ENCODE peak calls at places on chromosomes 3 and 15, in six cellular contexts. One of them, this sample, is unnamed. For H3K36me3 and H3K27me3, the result is how much of the 10 kb centered on the place peaks cover.

GRCh38 chr3:117443014-117443413 is 733.4 kb downstream of the TUSC7 start:
- DNase-seq in CD4-positive, alpha-beta memory T cell: no peak
- DNase-seq in sigmoid colon: no peak
- DNase-seq in tibial nerve: no peak
- DNase-seq in lower lobe of right lung: no peak
- DNase-seq in upper lobe of right lung: no peak
- DNase-seq in this sample: no peak

GRCh38 chr3:135125171-135125801 is 330.2 kb downstream of the EPHB1 start:
- DNase-seq in upper lobe of right lung: no peak
- DNase-seq in sigmoid colon: no peak
- DNase-seq in lower lobe of right lung: no peak
- DNase-seq in tibial nerve: no peak
- DNase-seq in CD4-positive, alpha-beta memory T cell: no peak
- DNase-seq in this sample: peak

GRCh38 chr15:35491999-35492398 is 54.0 kb downstream of the DPH6 start:
- DNase-seq in sigmoid colon: no peak
- DNase-seq in CD4-positive, alpha-beta memory T cell: no peak
- DNase-seq in upper lobe of right lung: no peak
- DNase-seq in tibial nerve: no peak
- DNase-seq in lower lobe of right lung: no peak
- DNase-seq in this sample: no peak

GRCh38 chr3:14452676-14453367 is 50.4 kb downstream of the SLC6A6 start:
- DNase-seq in upper lobe of right lung: no peak
- DNase-seq in sigmoid colon: peak
- DNase-seq in tibial nerve: peak
- DNase-seq in lower lobe of right lung: peak
- DNase-seq in CD4-positive, alpha-beta memory T cell: no peak
- DNase-seq in this sample: peak

GRCh38 chr3:177337548-177338331 is 140.5 kb upstream of the TBL1XR1 start:
- DNase-seq in tibial nerve: no peak
- DNase-seq in lower lobe of right lung: no peak
- DNase-seq in CD4-positive, alpha-beta memory T cell: no peak
- DNase-seq in upper lobe of right lung: no peak
- DNase-seq in sigmoid colon: no peak
- DNase-seq in this sample: peak

GRCh38 chr3:177905173-177905894 is 630.9 kb upstream of the KCNMB2 start:
- DNase-seq in upper lobe of right lung: no peak
- DNase-seq in lower lobe of right lung: no peak
- DNase-seq in tibial nerve: no peak
- DNase-seq in sigmoid colon: no peak
- DNase-seq in CD4-positive, alpha-beta memory T cell: no peak
- DNase-seq in this sample: peak

GRCh38 chr15:92645051-92645631 is 10.4 kb downstream of the FAM174B start:
- DNase-seq in sigmoid colon: no peak
- DNase-seq in tibial nerve: no peak
- DNase-seq in upper lobe of right lung: no peak
- DNase-seq in lower lobe of right lung: no peak
- DNase-seq in CD4-positive, alpha-beta memory T cell: no peak
- DNase-seq in this sample: no peak

GRCh38 chr3:6821411-6821810 is 39.5 kb upstream of the GRM7 start:
- DNase-seq in upper lobe of right lung: no peak
- DNase-seq in sigmoid colon: no peak
- DNase-seq in lower lobe of right lung: no peak
- DNase-seq in CD4-positive, alpha-beta memory T cell: no peak
- DNase-seq in tibial nerve: no peak
- DNase-seq in this sample: no peak

GRCh38 chr15:60006203-60006782 is 2.2 kb downstream of the FOXB1 start:
- DNase-seq in tibial nerve: no peak
- DNase-seq in sigmoid colon: no peak
- DNase-seq in upper lobe of right lung: peak
- DNase-seq in lower lobe of right lung: peak
- DNase-seq in CD4-positive, alpha-beta memory T cell: peak
- DNase-seq in this sample: no peak

GRCh38 chr15:71559098-71559497 is 251.3 kb upstream of the NR2E3 start:
- DNase-seq in sigmoid colon: no peak
- DNase-seq in tibial nerve: no peak
- DNase-seq in lower lobe of right lung: no peak
- DNase-seq in upper lobe of right lung: no peak
- DNase-seq in CD4-positive, alpha-beta memory T cell: no peak
- DNase-seq in this sample: peak

GRCh38 chr15:71230303-71230702 is 115.0 kb downstream of the THSD4 start:
- DNase-seq in tibial nerve: no peak
- DNase-seq in sigmoid colon: no peak
- DNase-seq in CD4-positive, alpha-beta memory T cell: no peak
- DNase-seq in lower lobe of right lung: no peak
- DNase-seq in upper lobe of right lung: no peak
- DNase-seq in this sample: no peak

GRCh38 chr3:100558233-100558632 is 51.2 kb upstream of the ADGRG7 start:
- DNase-seq in upper lobe of right lung: no peak
- DNase-seq in tibial nerve: no peak
- DNase-seq in sigmoid colon: no peak
- DNase-seq in lower lobe of right lung: no peak
- DNase-seq in CD4-positive, alpha-beta memory T cell: no peak
- DNase-seq in this sample: no peak

GRCh38 chr3:47444103-47444502 is 31.6 kb downstream of the SCAP start:
- DNase-seq in sigmoid colon: no peak
- DNase-seq in CD4-positive, alpha-beta memory T cell: no peak
- DNase-seq in lower lobe of right lung: no peak
- DNase-seq in upper lobe of right lung: no peak
- DNase-seq in tibial nerve: no peak
- DNase-seq in this sample: no peak

GRCh38 chr3:112333386-112334334 is 704 bp downstream of the CD200 start:
- DNase-seq in tibial nerve: no peak
- DNase-seq in upper lobe of right lung: no peak
- DNase-seq in lower lobe of right lung: no peak
- DNase-seq in CD4-positive, alpha-beta memory T cell: peak
- DNase-seq in sigmoid colon: no peak
- DNase-seq in this sample: no peak

GRCh38 chr15:80191198-80191597 is 38.4 kb downstream of the FAH start:
- DNase-seq in lower lobe of right lung: no peak
- DNase-seq in upper lobe of right lung: no peak
- DNase-seq in CD4-positive, alpha-beta memory T cell: no peak
- DNase-seq in sigmoid colon: no peak
- DNase-seq in tibial nerve: no peak
- DNase-seq in this sample: no peak

GRCh38 chr15:38853608-38854007 is 289.0 kb upstream of the RASGRP1 start:
- DNase-seq in sigmoid colon: no peak
- DNase-seq in CD4-positive, alpha-beta memory T cell: peak
- DNase-seq in lower lobe of right lung: no peak
- DNase-seq in upper lobe of right lung: no peak
- DNase-seq in tibial nerve: no peak
- DNase-seq in this sample: peak

GRCh38 chr3:188905991-188906635 is 265.7 kb upstream of the TPRG1 start:
- DNase-seq in tibial nerve: no peak
- DNase-seq in CD4-positive, alpha-beta memory T cell: no peak
- DNase-seq in sigmoid colon: no peak
- DNase-seq in lower lobe of right lung: no peak
- DNase-seq in upper lobe of right lung: no peak
- DNase-seq in this sample: no peak

GRCh38 chr3:113743006-113743639 is 2.9 kb downstream of the NAA50 start:
- DNase-seq in tibial nerve: no peak
- DNase-seq in lower lobe of right lung: no peak
- DNase-seq in CD4-positive, alpha-beta memory T cell: no peak
- DNase-seq in upper lobe of right lung: no peak
- DNase-seq in sigmoid colon: no peak
- DNase-seq in this sample: no peak
- H3K27ac ChIP-seq in tibial nerve: no peak
- H3K27ac ChIP-seq in lower lobe of right lung: no peak
- H3K27ac ChIP-seq in CD4-positive, alpha-beta memory T cell: peak
- H3K27ac ChIP-seq in upper lobe of right lung: no peak
- H3K27ac ChIP-seq in sigmoid colon: no peak
- H3K27ac ChIP-seq in this sample: no peak

GRCh38 chr15:89799011-89799924 is 15.4 kb downstream of the ANPEP start:
- DNase-seq in upper lobe of right lung: no peak
- DNase-seq in CD4-positive, alpha-beta memory T cell: no peak
- DNase-seq in lower lobe of right lung: peak
- DNase-seq in sigmoid colon: no peak
- DNase-seq in tibial nerve: no peak
- DNase-seq in this sample: no peak

GRCh38 chr15:89794627-89795241 is 18.6 kb downstream of the MESP2 start:
- DNase-seq in lower lobe of right lung: no peak
- DNase-seq in sigmoid colon: no peak
- DNase-seq in upper lobe of right lung: no peak
- DNase-seq in tibial nerve: no peak
- DNase-seq in CD4-positive, alpha-beta memory T cell: no peak
- DNase-seq in this sample: peak

GRCh38 chr15:89792106-89792805 is 16.1 kb downstream of the MESP2 start:
- DNase-seq in lower lobe of right lung: no peak
- DNase-seq in sigmoid colon: no peak
- DNase-seq in upper lobe of right lung: no peak
- DNase-seq in CD4-positive, alpha-beta memory T cell: no peak
- DNase-seq in tibial nerve: no peak
- DNase-seq in this sample: no peak

GRCh38 chr15:89797678-89798201 is 16.9 kb downstream of the ANPEP start:
- DNase-seq in lower lobe of right lung: no peak
- DNase-seq in sigmoid colon: no peak
- DNase-seq in tibial nerve: no peak
- DNase-seq in upper lobe of right lung: no peak
- DNase-seq in CD4-positive, alpha-beta memory T cell: no peak
- DNase-seq in this sample: no peak

GRCh38 chr15:89795996-89796395 is 18.7 kb downstream of the ANPEP start:
- DNase-seq in CD4-positive, alpha-beta memory T cell: no peak
- DNase-seq in tibial nerve: no peak
- DNase-seq in upper lobe of right lung: no peak
- DNase-seq in lower lobe of right lung: no peak
- DNase-seq in sigmoid colon: no peak
- DNase-seq in this sample: no peak
- H3K36me3 ChIP-seq in CD4-positive, alpha-beta memory T cell: under half
- H3K36me3 ChIP-seq in tibial nerve: half or more
- H3K36me3 ChIP-seq in upper lobe of right lung: under half
- H3K36me3 ChIP-seq in lower lobe of right lung: under half
- H3K36me3 ChIP-seq in sigmoid colon: under half
- H3K36me3 ChIP-seq in this sample: half or more

GRCh38 chr3:193779933-193780332 is 186.9 kb downstream of the OPA1 start:
- DNase-seq in upper lobe of right lung: no peak
- DNase-seq in CD4-positive, alpha-beta memory T cell: no peak
- DNase-seq in lower lobe of right lung: no peak
- DNase-seq in tibial nerve: no peak
- DNase-seq in sigmoid colon: no peak
- DNase-seq in this sample: no peak

GRCh38 chr3:193778676-193779075 is 185.7 kb downstream of the OPA1 start:
- DNase-seq in lower lobe of right lung: no peak
- DNase-seq in tibial nerve: no peak
- DNase-seq in sigmoid colon: no peak
- DNase-seq in CD4-positive, alpha-beta memory T cell: no peak
- DNase-seq in upper lobe of right lung: no peak
- DNase-seq in this sample: no peak

GRCh38 chr3:193775421-193776077 is 182.5 kb downstream of the OPA1 start:
- DNase-seq in lower lobe of right lung: no peak
- DNase-seq in CD4-positive, alpha-beta memory T cell: no peak
- DNase-seq in upper lobe of right lung: no peak
- DNase-seq in tibial nerve: no peak
- DNase-seq in sigmoid colon: peak
- DNase-seq in this sample: no peak

GRCh38 chr3:193776626-193777025 is 183.6 kb downstream of the OPA1 start:
- DNase-seq in sigmoid colon: no peak
- DNase-seq in tibial nerve: no peak
- DNase-seq in upper lobe of right lung: no peak
- DNase-seq in lower lobe of right lung: no peak
- DNase-seq in CD4-positive, alpha-beta memory T cell: no peak
- DNase-seq in this sample: no peak

DNA sequence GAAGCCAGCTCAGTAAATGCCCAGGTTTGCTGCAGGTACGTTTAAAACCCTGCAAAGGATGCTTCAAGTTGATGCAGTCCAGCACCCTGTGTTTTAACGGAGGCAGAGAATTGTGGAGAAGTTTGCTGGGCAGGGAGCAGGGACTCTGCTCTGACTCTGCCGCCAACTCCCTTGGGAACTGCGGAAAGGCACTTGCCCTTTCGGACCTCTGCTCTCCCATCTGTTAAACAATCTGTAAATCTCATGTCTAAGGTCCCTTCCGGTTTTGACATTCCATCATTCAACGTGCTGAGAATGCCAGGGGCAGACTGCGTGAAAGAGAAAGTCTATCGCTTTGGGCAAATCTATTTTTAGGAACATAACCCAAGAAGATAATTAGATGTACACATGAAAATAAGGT is 184.5 kb downstream of the OPA1 start:
- DNase-seq in CD4-positive, alpha-beta memory T cell: no peak
- DNase-seq in upper lobe of right lung: no peak
- DNase-seq in tibial nerve: no peak
- DNase-seq in lower lobe of right lung: no peak
- DNase-seq in sigmoid colon: no peak
- DNase-seq in this sample: no peak
- H3K27me3 ChIP-seq in CD4-positive, alpha-beta memory T cell: under half
- H3K27me3 ChIP-seq in upper lobe of right lung: under half
- H3K27me3 ChIP-seq in tibial nerve: under half
- H3K27me3 ChIP-seq in lower lobe of right lung: under half
- H3K27me3 ChIP-seq in sigmoid colon: under half
- H3K27me3 ChIP-seq in this sample: half or more

DNA sequence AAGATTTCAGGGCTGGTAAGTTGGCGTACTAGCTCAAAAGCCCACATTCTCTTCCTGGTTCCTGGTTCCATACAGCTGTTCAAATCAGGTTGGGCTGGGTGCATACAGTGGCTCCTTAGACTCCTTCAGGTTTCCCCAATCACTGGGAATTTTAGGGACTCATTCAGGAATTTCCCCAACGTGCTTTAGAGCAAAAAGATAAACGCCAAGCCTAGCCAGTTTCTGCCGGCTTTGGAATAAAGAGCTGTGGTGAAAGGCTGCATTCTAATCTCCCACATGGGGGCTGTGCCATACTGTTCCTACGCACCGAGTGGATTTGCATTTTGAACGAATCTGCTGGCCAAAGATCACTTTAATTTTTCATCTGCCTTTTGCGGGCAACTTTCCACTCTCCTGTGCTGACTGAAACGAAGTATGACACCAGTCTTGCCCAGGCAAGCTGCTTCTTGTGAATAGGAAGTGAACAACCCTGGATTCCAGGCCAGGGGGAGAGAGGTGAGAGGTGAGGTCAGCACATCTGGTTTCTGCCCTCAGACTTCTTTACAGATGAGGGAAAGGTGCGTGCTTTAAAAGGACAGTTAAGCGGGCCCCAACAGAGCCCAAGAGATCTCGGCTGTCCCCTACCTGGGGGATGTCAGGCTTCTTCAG is 184.2 kb upstream of the PDZRN3 start:
- DNase-seq in tibial nerve: no peak
- DNase-seq in sigmoid colon: no peak
- DNase-seq in CD4-positive, alpha-beta memory T cell: no peak
- DNase-seq in upper lobe of right lung: no peak
- DNase-seq in lower lobe of right lung: no peak
- DNase-seq in this sample: no peak
- H3K27ac ChIP-seq in tibial nerve: peak
- H3K27ac ChIP-seq in sigmoid colon: no peak
- H3K27ac ChIP-seq in CD4-positive, alpha-beta memory T cell: no peak
- H3K27ac ChIP-seq in upper lobe of right lung: no peak
- H3K27ac ChIP-seq in lower lobe of right lung: no peak
- H3K27ac ChIP-seq in this sample: no peak

DNA sequence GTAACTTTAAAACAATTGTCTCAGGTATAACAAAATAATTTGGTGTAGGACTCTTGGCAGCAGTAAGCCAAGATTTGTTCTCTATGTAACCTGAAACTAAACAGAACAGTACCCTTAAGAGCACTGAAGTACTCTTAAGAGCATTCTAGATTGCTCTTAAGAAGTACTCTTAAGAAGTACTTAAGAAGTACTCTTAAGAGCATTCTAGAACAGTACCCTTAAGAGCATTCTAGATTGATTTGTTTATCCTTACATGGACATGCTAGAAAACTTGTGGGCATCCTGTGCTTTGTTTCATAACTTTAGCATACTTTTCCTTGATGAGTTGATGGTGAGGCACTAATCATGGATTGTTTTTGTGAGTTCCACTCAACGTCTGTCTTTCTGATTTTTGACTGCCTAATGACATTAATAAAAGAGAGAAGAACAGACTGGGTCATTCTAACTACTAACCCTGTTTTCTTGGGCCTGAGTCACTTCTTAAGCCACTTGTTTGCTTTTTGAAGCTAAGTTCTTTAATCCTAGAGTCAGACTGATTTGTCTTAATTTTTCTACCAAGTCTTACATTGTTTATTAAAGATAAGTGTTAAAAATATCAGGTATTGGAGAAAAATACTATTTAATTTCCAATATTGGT is 57.2 kb upstream of the UTS2B start:
- DNase-seq in lower lobe of right lung: no peak
- DNase-seq in sigmoid colon: no peak
- DNase-seq in tibial nerve: no peak
- DNase-seq in upper lobe of right lung: no peak
- DNase-seq in CD4-positive, alpha-beta memory T cell: no peak
- DNase-seq in this sample: no peak
- H3K36me3 ChIP-seq in lower lobe of right lung: under half
- H3K36me3 ChIP-seq in sigmoid colon: under half
- H3K36me3 ChIP-seq in tibial nerve: under half
- H3K36me3 ChIP-seq in upper lobe of right lung: under half
- H3K36me3 ChIP-seq in CD4-positive, alpha-beta memory T cell: under half
- H3K36me3 ChIP-seq in this sample: under half